ENCODE peak calls at places on chromosomes 7 and 10, in four cellular contexts. Z is transverse colon, B is stomach, Y is endothelial cell of umbilical vein. K is an unnamed sample. For H3K4me1, the result is how much of the 10 kb centered on the place peaks cover.

GRCh38 chr10:641149-642010 is 48.1 kb downstream of the DIP2C start:
- DNase-seq in Z (no peak), B (no peak), Y (no peak), K (no peak)

GRCh38 chr7:13155188-13155587 is 467.8 kb downstream of the ARL4A start:
- DNase-seq in Z (no peak), B (no peak), Y (no peak), K (no peak)

GRCh38 chr10:26799342-26799741 is 61.4 kb downstream of the ABI1 start:
- DNase-seq in Z (peak), B (no peak), Y (peak), K (no peak)

GRCh38 chr10:15083674-15084501 is 4.7 kb downstream of the ACBD7 start:
- DNase-seq in Z (no peak), B (no peak), Y (no peak), K (no peak)

GRCh38 chr7:139328375-139328774 is 12.8 kb upstream of the FMC1 start:
- DNase-seq in Z (no peak), B (no peak), Y (no peak), K (peak)

GRCh38 chr7:12674861-12675260 is 12.6 kb upstream of the ARL4A start:
- DNase-seq in Z (peak), B (no peak), Y (peak), K (no peak)

GRCh38 chr7:142854505-142855400 is at the start of gene EPHB6:
- DNase-seq in Z (peak), B (peak), Y (no peak), K (no peak)

GRCh38 chr7:16604054-16604453 is 41.5 kb downstream of the ANKMY2 start:
- DNase-seq in Z (no peak), B (no peak), Y (peak), K (no peak)

GRCh38 chr10:96360766-96361165 is 2.0 kb upstream of the OPALIN start:
- DNase-seq in Z (no peak), B (no peak), Y (no peak), K (no peak)

GRCh38 chr7:31443457-31443856 is 70.4 kb upstream of the ITPRID1 start:
- DNase-seq in Z (no peak), B (no peak), Y (peak), K (peak)

GRCh38 chr10:132111121-132111731 is 45.5 kb downstream of the JAKMIP3 start:
- DNase-seq in Z (no peak), B (peak), Y (no peak), K (no peak)

GRCh38 chr7:14095233-14095950 is 105.9 kb upstream of the ETV1 start:
- DNase-seq in Z (no peak), B (no peak), Y (no peak), K (peak)

GRCh38 chr7:22250390-22250789 is 106.6 kb downstream of the RAPGEF5 start:
- DNase-seq in Z (no peak), B (no peak), Y (no peak), K (no peak)

DNA sequence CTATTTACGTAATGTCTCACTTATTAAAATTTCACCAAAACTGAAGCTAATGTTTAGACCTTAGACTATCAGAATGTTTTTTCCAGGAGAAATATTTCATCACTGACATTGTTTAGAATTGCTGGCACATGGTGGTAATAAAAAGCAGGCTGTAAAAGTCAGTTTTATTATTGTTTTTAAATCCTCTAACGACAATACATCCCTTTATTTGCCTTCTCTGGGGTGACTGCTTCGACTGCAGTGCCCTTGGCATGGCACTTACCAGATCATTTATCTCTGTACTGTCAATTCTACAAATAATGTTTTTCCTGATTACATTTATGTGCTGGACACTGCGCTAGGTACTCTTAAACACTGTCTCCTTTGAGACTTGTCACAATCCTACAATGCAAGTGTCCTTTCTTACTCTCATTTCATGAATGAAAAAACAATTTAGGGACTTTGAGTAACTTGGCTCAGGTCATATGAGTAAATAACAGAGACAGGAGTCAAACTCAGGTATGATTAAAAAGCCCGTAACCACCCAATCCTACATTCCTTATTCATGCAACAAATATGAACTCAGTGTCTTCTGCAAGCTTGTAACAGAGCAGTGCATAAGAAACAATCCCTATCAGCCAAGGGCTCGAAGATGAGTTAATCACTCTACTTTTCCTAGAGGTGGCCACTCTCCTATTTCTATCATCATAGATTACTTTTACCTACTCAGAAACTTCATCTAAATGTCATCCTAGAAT is 5.6 kb upstream of the ING3 start:
- DNase-seq in Z (no peak), B (no peak), Y (peak), K (no peak)
- TF ChIP-seq POLR2AphosphoS5 in Z (peak), B (no peak), Y (no peak), K (no peak)

GRCh38 chr7:27191081-27191715 is 6.2 kb upstream of the HOXA11 start:
- DNase-seq in Z (peak), B (peak), Y (no peak), K (no peak)

GRCh38 chr7:27190284-27190748 is 5.3 kb upstream of the HOXA11 start:
- DNase-seq in Z (no peak), B (peak), Y (no peak), K (no peak)

GRCh38 chr7:27187702-27188665 is 3.0 kb upstream of the HOXA11 start:
- DNase-seq in Z (peak), B (peak), Y (no peak), K (no peak)

GRCh38 chr7:27188666-27189559 is 3.9 kb upstream of the HOXA11 start:
- DNase-seq in Z (peak), B (peak), Y (peak), K (no peak)

GRCh38 chr7:27189560-27190283 is 4.7 kb upstream of the HOXA11 start:
- DNase-seq in Z (peak), B (peak), Y (no peak), K (no peak)
- H3K4me1 ChIP-seq in Z (under half), B (half or more), Y (under half), K (under half)

GRCh38 chr10:110210663-110211454 is 3.5 kb downstream of the MXI1 start:
- DNase-seq in Z (peak), B (peak), Y (peak), K (peak)
- TF ChIP-seq POLR2AphosphoS5 in Z (peak), B (peak), Y (no peak), K (peak)

GRCh38 chr10:61410353-61410752 is 42.8 kb downstream of the TMEM26 start:
- DNase-seq in Z (no peak), B (no peak), Y (no peak), K (no peak)
- H3K4me1 ChIP-seq in Z (under half), B (under half), Y (under half), K (under half)

GRCh38 chr7:152637920-152638580 is 37.9 kb downstream of the XRCC2 start:
- DNase-seq in Z (no peak), B (no peak), Y (no peak), K (no peak)

GRCh38 chr7:152643979-152644559 is 31.9 kb downstream of the XRCC2 start:
- DNase-seq in Z (no peak), B (no peak), Y (no peak), K (no peak)

GRCh38 chr7:152641384-152641783 is 34.6 kb downstream of the XRCC2 start:
- DNase-seq in Z (no peak), B (no peak), Y (no peak), K (no peak)

GRCh38 chr7:152636436-152636835 is 39.5 kb downstream of the XRCC2 start:
- DNase-seq in Z (no peak), B (no peak), Y (no peak), K (no peak)

DNA sequence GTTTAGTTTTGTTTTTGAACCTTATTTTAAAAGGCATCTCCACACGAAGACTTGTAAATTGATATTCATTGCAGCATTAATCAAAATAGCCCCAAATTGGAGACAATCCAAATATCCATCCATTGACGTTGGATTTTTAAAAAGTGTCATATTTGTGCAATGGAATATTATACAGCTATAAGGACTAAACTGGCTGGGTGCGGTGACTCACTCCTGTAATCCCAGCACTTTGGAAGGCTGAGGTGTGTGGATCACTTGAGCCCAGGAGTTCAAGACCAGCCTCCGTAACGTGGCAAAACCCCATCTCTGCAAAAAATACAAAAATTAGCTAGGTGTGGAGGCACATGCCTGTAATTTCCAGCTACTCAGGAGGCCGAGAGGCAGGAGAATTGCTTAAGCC is 35.1 kb downstream of the XRCC2 start:
- DNase-seq in Z (no peak), B (no peak), Y (no peak), K (no peak)
- TF ChIP-seq POLR2AphosphoS5 in Z (no peak), B (no peak), Y (no peak), K (no peak)

GRCh38 chr10:88992945-88993537 is 2.4 kb downstream of the FAS start:
- DNase-seq in Z (no peak), B (no peak), Y (no peak), K (no peak)
- H3K4me1 ChIP-seq in Z (under half), B (under half), Y (under half), K (under half)

GRCh38 chr7:111746950-111747349 is 184.7 kb upstream of the IMMP2L start:
- DNase-seq in Z (no peak), B (no peak), Y (no peak), K (no peak)

GRCh38 chr7:111743244-111743852 is 181.1 kb upstream of the IMMP2L start:
- DNase-seq in Z (no peak), B (no peak), Y (no peak), K (no peak)

GRCh38 chr7:111740942-111741341 is 178.7 kb upstream of the IMMP2L start:
- DNase-seq in Z (no peak), B (no peak), Y (no peak), K (no peak)

GRCh38 chr7:111744501-111745155 is 182.3 kb upstream of the IMMP2L start:
- DNase-seq in Z (no peak), B (no peak), Y (peak), K (no peak)

GRCh38 chr7:111741811-111742240 is 179.5 kb upstream of the IMMP2L start:
- DNase-seq in Z (peak), B (peak), Y (peak), K (no peak)
- TF ChIP-seq POLR2AphosphoS5 in Z (no peak), B (no peak), Y (no peak), K (no peak)

DNA sequence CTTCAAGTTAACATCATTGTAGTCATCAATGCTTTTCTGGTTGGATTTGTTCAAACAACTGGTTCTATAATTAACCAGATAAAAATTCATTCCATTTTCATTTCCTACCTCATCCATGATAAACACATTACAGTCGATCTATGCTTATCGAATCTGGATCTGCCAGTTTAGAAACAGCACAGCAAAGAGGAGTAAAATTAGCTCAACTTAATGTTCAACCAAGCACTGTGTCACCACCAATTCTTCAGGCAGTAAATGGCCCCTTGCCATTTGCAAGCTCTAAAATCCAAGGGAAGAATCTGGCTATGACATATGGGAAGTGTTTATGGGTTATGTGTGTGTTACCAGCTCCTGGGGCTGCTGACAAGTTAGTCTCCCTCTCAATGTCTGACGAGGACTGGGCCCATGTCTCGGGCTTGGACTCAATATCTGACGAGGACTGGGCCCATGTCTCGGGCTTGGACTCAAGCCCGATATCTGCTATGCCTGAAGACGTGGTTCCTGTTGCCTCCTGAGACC is 5.8 kb upstream of the ITIH2 start:
- DNase-seq in Z (no peak), B (no peak), Y (no peak), K (no peak)
- H3K4me1 ChIP-seq in Z (under half), B (under half), Y (under half), K (under half)

DNA sequence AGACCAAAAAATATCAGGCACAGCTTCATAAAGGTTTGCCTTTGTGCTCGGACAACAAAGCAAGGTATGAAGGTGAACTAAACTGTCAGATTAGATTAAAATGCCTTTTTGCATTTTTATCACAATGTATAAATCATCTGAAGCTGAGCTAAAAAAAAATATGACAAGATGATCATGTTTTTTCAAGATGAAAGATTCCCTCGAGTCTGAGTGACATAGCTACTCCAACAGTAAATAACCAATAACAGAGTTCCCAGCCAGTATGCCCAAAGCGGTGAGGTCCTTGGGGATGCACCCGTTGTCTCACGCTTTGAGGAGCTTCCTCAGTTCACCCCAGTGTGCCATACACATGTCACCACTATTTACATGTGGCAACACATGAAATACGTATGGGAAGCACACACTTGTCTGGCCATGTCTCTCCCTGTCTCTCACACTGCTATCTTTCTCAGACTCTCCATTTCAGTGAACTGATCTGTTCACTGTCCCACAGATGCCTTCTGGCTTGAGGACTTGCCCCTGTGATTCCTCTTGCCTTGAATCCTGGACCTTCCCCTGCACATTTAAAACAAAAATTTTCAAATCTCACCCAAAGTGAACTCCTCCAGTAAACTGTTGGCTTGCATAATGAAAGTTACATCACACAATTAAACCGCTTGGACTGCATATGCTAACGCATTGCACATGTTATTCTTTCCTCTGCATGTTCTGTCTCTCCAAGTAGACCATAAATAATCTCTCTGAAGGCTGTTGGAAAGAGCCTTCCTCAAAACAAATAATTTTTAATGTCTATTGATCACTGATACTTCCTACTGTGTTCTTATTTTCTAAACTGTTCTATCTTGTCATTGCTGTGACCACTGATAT is 2.5 kb upstream of the PIK3CG start:
- DNase-seq in Z (no peak), B (no peak), Y (no peak), K (no peak)
- TF ChIP-seq POLR2AphosphoS5 in Z (no peak), B (no peak), Y (no peak), K (no peak)

DNA sequence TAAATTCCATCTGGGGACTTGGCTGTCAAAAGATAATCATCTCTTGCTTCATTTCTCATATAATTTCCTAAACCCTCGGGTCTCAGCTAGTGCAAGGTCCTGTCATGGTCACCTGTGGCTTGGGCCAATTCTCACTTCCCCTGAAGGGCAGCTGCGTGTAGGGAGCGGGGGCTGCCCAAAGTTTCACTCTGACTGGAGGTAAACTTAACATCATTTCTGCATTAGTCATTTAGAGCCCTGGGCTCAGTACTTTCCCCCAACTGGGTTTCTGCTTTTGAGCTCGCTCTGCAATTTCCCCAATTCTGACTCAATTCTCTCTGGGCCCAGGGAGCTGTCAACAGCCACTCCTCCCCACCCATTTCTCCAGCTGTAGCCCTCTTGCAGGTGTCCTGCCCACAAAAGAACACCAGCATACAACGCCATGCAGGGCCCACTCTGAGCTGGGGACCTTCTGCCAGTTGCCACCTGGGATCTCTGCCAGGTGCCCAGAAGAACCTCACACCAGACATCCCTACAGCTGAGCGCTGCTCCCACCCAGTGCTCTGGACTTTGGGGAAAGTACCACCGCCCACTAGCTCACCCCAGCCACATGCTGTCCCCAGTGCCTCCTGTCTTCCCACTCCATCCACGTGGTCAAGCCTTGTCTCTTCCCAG is 37.9 kb downstream of the VOPP1 start:
- DNase-seq in Z (peak), B (no peak), Y (no peak), K (no peak)
- H3K4me1 ChIP-seq in Z (under half), B (half or more), Y (under half), K (under half)

K was measured in Panc1.